ENCODE peak calls at places on chromosomes 12 and 14, in four cellular contexts. C is HFF-Myc, E is foreskin fibroblast, A is IMR-90. Y is an unnamed sample.

GRCh38 chr12:80580254-80580653 is 127.2 kb upstream of the MYF6 start:
- DNase-seq in C (peak), E (peak), A (peak), Y (peak)

GRCh38 chr12:123892180-123892559 is 80.5 kb downstream of the CCDC92 start:
- DNase-seq in C (no peak), E (no peak), A (no peak), Y (no peak)

GRCh38 chr12:5512585-5512970 is 80.7 kb downstream of the NTF3 start:
- DNase-seq in C (no peak), E (no peak), A (no peak), Y (no peak)

GRCh38 chr14:54681819-54682261 is 114.9 kb downstream of the SAMD4A start:
- DNase-seq in C (peak), E (peak), A (peak), Y (peak)

GRCh38 chr12:113222730-113223531 is 1.7 kb downstream of the TPCN1 start:
- DNase-seq in C (peak), E (peak), A (peak), Y (peak)

GRCh38 chr12:118102070-118102469 is 1.7 kb downstream of the VSIG10 start:
- DNase-seq in C (no peak), E (peak), A (peak), Y (no peak)

GRCh38 chr14:96126783-96127271 is 77.8 kb upstream of the BDKRB2 start:
- DNase-seq in C (no peak), E (no peak), A (peak), Y (peak)

GRCh38 chr12:24066865-24067264 is 117.4 kb upstream of the SOX5 start:
- DNase-seq in C (no peak), E (peak), A (peak), Y (peak)

GRCh38 chr12:71063087-71063486 is 94.7 kb downstream of the TSPAN8 start:
- DNase-seq in C (no peak), E (peak), A (no peak), Y (no peak)

GRCh38 chr14:67396381-67396965 is 15.5 kb downstream of the PLEK2 start:
- DNase-seq in C (no peak), E (peak), A (peak), Y (peak)

GRCh38 chr12:120588948-120589930 is 8.0 kb upstream of the POP5 start:
- DNase-seq in C (no peak), E (no peak), A (no peak), Y (no peak)

GRCh38 chr12:67546718-67547117 is 101.8 kb upstream of the DYRK2 start:
- DNase-seq in C (no peak), E (no peak), A (no peak), Y (no peak)

GRCh38 chr12:114812858-114813761 is 129.1 kb upstream of the TBX3 start:
- DNase-seq in C (no peak), E (no peak), A (peak), Y (peak)

GRCh38 chr12:107543841-107544240 is 141.8 kb upstream of the PWP1 start:
- DNase-seq in C (no peak), E (no peak), A (no peak), Y (no peak)

GRCh38 chr14:76977793-76978730 is 50.4 kb downstream of the IRF2BPL start:
- DNase-seq in C (no peak), E (peak), A (peak), Y (peak)

GRCh38 chr12:54932038-54932437 is 52.5 kb downstream of the TESPA1 start:
- DNase-seq in C (no peak), E (no peak), A (no peak), Y (no peak)

GRCh38 chr14:22541721-22542120 is 47.3 kb downstream of the DAD1 start:
- DNase-seq in C (no peak), E (no peak), A (no peak), Y (no peak)

GRCh38 chr12:42327227-42327590 is 1.2 kb downstream of the PPHLN1 start:
- DNase-seq in C (no peak), E (no peak), A (no peak), Y (no peak)

GRCh38 chr12:52211716-52212585 is 20.1 kb upstream of the KRT80 start:
- DNase-seq in C (no peak), E (no peak), A (no peak), Y (no peak)

GRCh38 chr12:109892748-109893147 is 7.3 kb upstream of the TCHP start:
- DNase-seq in C (no peak), E (no peak), A (no peak), Y (no peak)

GRCh38 chr12:4589941-4590340 is 27.9 kb downstream of the DYRK4 start:
- DNase-seq in C (no peak), E (peak), A (peak), Y (no peak)

GRCh38 chr12:89245090-89245489 is 107.2 kb downstream of the DUSP6 start:
- DNase-seq in C (no peak), E (peak), A (peak), Y (peak)

GRCh38 chr12:104682790-104683279 is 226.1 kb downstream of the CHST11 start:
- DNase-seq in C (no peak), E (no peak), A (no peak), Y (no peak)

GRCh38 chr14:105072381-105072861 is 7.2 kb upstream of the GPR132 start:
- DNase-seq in C (no peak), E (no peak), A (no peak), Y (no peak)
- TF ChIP-seq CTCF in C (no peak), E (no peak), A (no peak), Y (no peak)

GRCh38 chr12:76117067-76117691 is 32.7 kb upstream of the NAP1L1 start:
- DNase-seq in C (no peak), E (no peak), A (no peak), Y (no peak)
- TF ChIP-seq CTCF in C (peak), E (no peak), A (no peak), Y (no peak)

GRCh38 chr12:12088147-12088546 is 17.4 kb downstream of the BCL2L14 start:
- DNase-seq in C (no peak), E (no peak), A (no peak), Y (no peak)

GRCh38 chr12:12095016-12095415 is 24.3 kb downstream of the BCL2L14 start:
- DNase-seq in C (no peak), E (no peak), A (peak), Y (peak)

GRCh38 chr12:12088761-12089160 is 18.0 kb downstream of the BCL2L14 start:
- DNase-seq in C (no peak), E (no peak), A (no peak), Y (no peak)

GRCh38 chr12:12094481-12094880 is 23.7 kb downstream of the BCL2L14 start:
- DNase-seq in C (no peak), E (no peak), A (no peak), Y (no peak)

DNA sequence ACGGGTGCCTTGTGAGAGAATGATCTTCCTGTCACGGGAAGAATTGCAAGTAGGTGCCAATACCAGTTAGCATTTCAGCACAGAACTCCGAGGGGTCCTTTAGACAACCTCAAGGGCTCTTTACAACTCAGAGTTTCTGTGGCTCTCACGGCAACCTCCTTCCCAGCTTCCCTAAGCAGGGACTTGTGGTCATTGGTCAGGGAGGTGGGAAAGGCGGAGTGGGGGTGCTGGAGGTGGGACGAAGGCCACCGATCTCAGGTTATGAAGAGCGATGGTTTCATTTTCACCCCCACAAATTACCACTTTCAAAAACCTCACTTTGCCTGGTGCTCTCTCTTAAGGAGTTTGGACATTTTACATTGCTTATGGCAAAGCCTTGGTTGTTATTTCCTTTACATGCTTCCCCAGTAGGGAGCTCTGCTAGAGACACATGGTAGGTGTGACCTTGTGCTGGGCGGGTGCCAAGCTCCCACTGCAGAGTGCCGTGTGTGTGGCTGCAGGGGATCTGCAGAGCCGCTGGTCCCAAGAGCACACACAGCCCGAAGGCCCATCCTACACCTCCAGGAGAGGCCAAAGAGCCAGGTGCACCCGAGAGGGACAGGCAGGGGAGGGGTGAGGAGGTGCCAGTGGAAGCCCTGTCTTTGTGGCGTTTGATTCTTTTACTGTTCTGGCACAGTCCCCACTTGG is 21.4 kb downstream of the BCL2L14 start:
- DNase-seq in C (no peak), E (no peak), A (no peak), Y (no peak)
- TF ChIP-seq CTCF in C (no peak), E (no peak), A (no peak), Y (no peak)

GRCh38 chr12:57760347-57760982 is 5.6 kb downstream of the MARCHF9 start:
- DNase-seq in C (no peak), E (no peak), A (no peak), Y (no peak)
- TF ChIP-seq CTCF in C (no peak), E (no peak), A (no peak), Y (no peak)

GRCh38 chr12:46107591-46107990 is 117.2 kb upstream of the SCAF11 start:
- DNase-seq in C (no peak), E (no peak), A (no peak), Y (no peak)
- TF ChIP-seq CTCF in C (no peak), E (no peak), A (no peak), Y (no peak)

DNA sequence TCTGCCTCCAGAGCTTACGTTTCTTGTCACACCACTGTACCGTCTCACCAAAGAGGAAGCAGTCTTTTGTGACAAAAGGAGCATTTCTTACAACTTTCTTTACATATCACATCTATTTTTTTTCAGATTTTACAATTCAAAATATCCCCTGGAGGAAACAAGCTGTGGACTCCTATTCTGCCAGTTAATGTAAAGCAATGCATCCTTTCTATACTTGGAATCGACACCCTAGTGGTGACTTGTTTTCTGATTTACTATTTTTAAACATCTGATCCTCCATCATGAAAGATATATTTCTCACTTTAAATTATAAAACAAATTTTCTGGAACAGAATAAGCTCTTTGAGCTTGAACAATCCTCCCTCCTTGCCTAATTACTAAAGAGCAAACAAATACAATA is 34.8 kb downstream of the AICDA start:
- DNase-seq in C (no peak), E (no peak), A (no peak), Y (no peak)
- TF ChIP-seq CTCF in C (no peak), E (no peak), A (no peak), Y (no peak)